ENCODE peak calls at places on chromosomes 1 and 21, in five cellular contexts. One of them, this sample, is unnamed.
A peak's percentile ranks its signal among the peaks of the same experiment; 100 is the strongest.

GRCh38 chr1:208929575-208929974 is 653.9 kb upstream of the CAMK1G start:
- DNase-seq in A549: no peak
- DNase-seq in DND-41: no peak
- DNase-seq in adrenal gland: no peak
- DNase-seq in SJSA1: no peak
- DNase-seq in this sample: no peak

GRCh38 chr1:202023033-202023433 is 12.6 kb downstream of the ELF3 start:
- DNase-seq in A549: no peak
- DNase-seq in DND-41: no peak
- DNase-seq in adrenal gland: no peak
- DNase-seq in SJSA1: no peak
- DNase-seq in this sample: peak; percentile 93

GRCh38 chr1:63635681-63636080 is 42.5 kb downstream of the PGM1 start:
- DNase-seq in A549: no peak
- DNase-seq in DND-41: no peak
- DNase-seq in adrenal gland: no peak
- DNase-seq in SJSA1: no peak
- DNase-seq in this sample: no peak

GRCh38 chr1:235069577-235070563 is 58.8 kb downstream of the TOMM20 start:
- DNase-seq in A549: peak; percentile 47
- DNase-seq in DND-41: no peak
- DNase-seq in adrenal gland: peak; percentile 88
- DNase-seq in SJSA1: peak; percentile 57
- DNase-seq in this sample: peak; percentile 87

GRCh38 chr1:204941415-204942338 is 71.0 kb downstream of the NFASC start:
- DNase-seq in A549: peak; percentile 52
- DNase-seq in DND-41: peak; percentile 55
- DNase-seq in adrenal gland: peak; percentile 79
- DNase-seq in SJSA1: peak; percentile 57
- DNase-seq in this sample: peak; percentile 68

GRCh38 chr1:151990856-151991198 is 2.8 kb downstream of the S100A10 start:
- DNase-seq in A549: no peak
- DNase-seq in DND-41: no peak
- DNase-seq in adrenal gland: peak; percentile 68
- DNase-seq in SJSA1: peak; percentile 86
- DNase-seq in this sample: peak; percentile 57

GRCh38 chr1:174021611-174022079 is 512 bp downstream of the RC3H1 start:
- DNase-seq in A549: no peak
- DNase-seq in DND-41: peak; percentile 63
- DNase-seq in adrenal gland: peak; percentile 59
- DNase-seq in SJSA1: peak; percentile 53
- DNase-seq in this sample: peak; percentile 66

GRCh38 chr1:30061292-30062204 is 661.8 kb downstream of the MATN1 start:
- DNase-seq in A549: no peak
- DNase-seq in DND-41: no peak
- DNase-seq in adrenal gland: no peak
- DNase-seq in SJSA1: no peak
- DNase-seq in this sample: no peak

GRCh38 chr1:20233394-20233793 is 47.1 kb upstream of the PLA2G2C start:
- DNase-seq in A549: no peak
- DNase-seq in DND-41: no peak
- DNase-seq in adrenal gland: no peak
- DNase-seq in SJSA1: no peak
- DNase-seq in this sample: no peak

GRCh38 chr1:41657679-41658078 is 173.2 kb upstream of the EDN2 start:
- DNase-seq in A549: no peak
- DNase-seq in DND-41: no peak
- DNase-seq in adrenal gland: no peak
- DNase-seq in SJSA1: no peak
- DNase-seq in this sample: no peak

GRCh38 chr21:39141502-39141901 is 41.7 kb downstream of the PSMG1 start:
- DNase-seq in A549: no peak
- DNase-seq in DND-41: no peak
- DNase-seq in adrenal gland: no peak
- DNase-seq in SJSA1: peak; percentile 75
- DNase-seq in this sample: no peak

GRCh38 chr1:12063141-12064072 is at the start of gene TNFRSF8:
- DNase-seq in A549: no peak
- DNase-seq in DND-41: peak; percentile 85
- DNase-seq in adrenal gland: no peak
- DNase-seq in SJSA1: no peak
- DNase-seq in this sample: no peak

GRCh38 chr1:93615201-93616150 is 66.2 kb downstream of the BCAR3 start:
- DNase-seq in A549: peak; percentile 48
- DNase-seq in DND-41: no peak
- DNase-seq in adrenal gland: no peak
- DNase-seq in SJSA1: peak; percentile 80
- DNase-seq in this sample: peak; percentile 74

GRCh38 chr1:29105822-29106221 is 17.9 kb downstream of the TMEM200B start:
- DNase-seq in A549: no peak
- DNase-seq in DND-41: no peak
- DNase-seq in adrenal gland: no peak
- DNase-seq in SJSA1: no peak
- DNase-seq in this sample: no peak

GRCh38 chr1:21647431-21648373 is 21.5 kb downstream of the RAP1GAP start:
- DNase-seq in A549: no peak
- DNase-seq in DND-41: peak; percentile 66
- DNase-seq in adrenal gland: peak; percentile 87
- DNase-seq in SJSA1: peak; percentile 77
- DNase-seq in this sample: no peak

GRCh38 chr1:228921473-228921872 is 186.2 kb downstream of the RHOU start:
- DNase-seq in A549: no peak
- DNase-seq in DND-41: no peak
- DNase-seq in adrenal gland: no peak
- DNase-seq in SJSA1: no peak
- DNase-seq in this sample: no peak

GRCh38 chr21:20698585-20698984 is 299.6 kb upstream of the NCAM2 start:
- DNase-seq in A549: no peak
- DNase-seq in DND-41: no peak
- DNase-seq in adrenal gland: no peak
- DNase-seq in SJSA1: no peak
- DNase-seq in this sample: no peak

GRCh38 chr1:15411593-15412487 is 2.2 kb downstream of the EFHD2 start:
- DNase-seq in A549: no peak
- DNase-seq in DND-41: peak; percentile 24
- DNase-seq in adrenal gland: peak; percentile 61
- DNase-seq in SJSA1: peak; percentile 97
- DNase-seq in this sample: peak; percentile 87

GRCh38 chr1:7680791-7681165 is 90.3 kb upstream of the VAMP3 start:
- DNase-seq in A549: no peak
- DNase-seq in DND-41: no peak
- DNase-seq in adrenal gland: no peak
- DNase-seq in SJSA1: no peak
- DNase-seq in this sample: peak; percentile 61

GRCh38 chr1:39927538-39927937 is 25.8 kb upstream of the MYCL start:
- DNase-seq in A549: no peak
- DNase-seq in DND-41: no peak
- DNase-seq in adrenal gland: no peak
- DNase-seq in SJSA1: no peak
- DNase-seq in this sample: no peak

GRCh38 chr21:39863111-39863510 is 4.1 kb upstream of the PCP4 start:
- DNase-seq in A549: no peak
- DNase-seq in DND-41: no peak
- DNase-seq in adrenal gland: no peak
- DNase-seq in SJSA1: no peak
- DNase-seq in this sample: no peak

GRCh38 chr1:184753608-184754478 is 815 bp downstream of the EDEM3 start:
- DNase-seq in A549: no peak
- DNase-seq in DND-41: peak; percentile 59
- DNase-seq in adrenal gland: peak; percentile 57
- DNase-seq in SJSA1: peak; percentile 48
- DNase-seq in this sample: peak; percentile 69

GRCh38 chr1:53619088-53619810 is 119.7 kb downstream of the GLIS1 start:
- DNase-seq in A549: no peak
- DNase-seq in DND-41: no peak
- DNase-seq in adrenal gland: peak; percentile 10
- DNase-seq in SJSA1: peak; percentile 29
- DNase-seq in this sample: no peak

GRCh38 chr1:35069746-35070145 is 9.4 kb upstream of the ZMYM1 start:
- DNase-seq in A549: no peak
- DNase-seq in DND-41: no peak
- DNase-seq in adrenal gland: no peak
- DNase-seq in SJSA1: no peak
- DNase-seq in this sample: no peak

GRCh38 chr1:246068113-246068512 is 439.0 kb downstream of the SMYD3 start:
- DNase-seq in A549: no peak
- DNase-seq in DND-41: no peak
- DNase-seq in adrenal gland: no peak
- DNase-seq in SJSA1: no peak
- DNase-seq in this sample: no peak

GRCh38 chr1:246067432-246068021 is 439.6 kb downstream of the SMYD3 start:
- DNase-seq in A549: no peak
- DNase-seq in DND-41: no peak
- DNase-seq in adrenal gland: no peak
- DNase-seq in SJSA1: peak; percentile 51
- DNase-seq in this sample: no peak

GRCh38 chr1:246072456-246072855 is 434.6 kb downstream of the SMYD3 start:
- DNase-seq in A549: no peak
- DNase-seq in DND-41: no peak
- DNase-seq in adrenal gland: no peak
- DNase-seq in SJSA1: no peak
- DNase-seq in this sample: no peak

GRCh38 chr1:246068619-246069509 is 438.2 kb downstream of the SMYD3 start:
- DNase-seq in A549: no peak
- DNase-seq in DND-41: no peak
- DNase-seq in adrenal gland: no peak
- DNase-seq in SJSA1: no peak
- DNase-seq in this sample: no peak

GRCh38 chr1:246069581-246069980 is 437.5 kb downstream of the SMYD3 start:
- DNase-seq in A549: no peak
- DNase-seq in DND-41: no peak
- DNase-seq in adrenal gland: no peak
- DNase-seq in SJSA1: no peak
- DNase-seq in this sample: no peak
- H3K4me1 ChIP-seq in A549: no peaks in the 10 kb centered on the region
- H3K4me1 ChIP-seq in DND-41: no peaks in the 10 kb centered on the region
- H3K4me1 ChIP-seq in adrenal gland: peaks cover 5% of the 10 kb centered on the region
- H3K4me1 ChIP-seq in SJSA1: peaks cover 15% of the 10 kb centered on the region
- H3K4me1 ChIP-seq in this sample: no peaks in the 10 kb centered on the region

DNA sequence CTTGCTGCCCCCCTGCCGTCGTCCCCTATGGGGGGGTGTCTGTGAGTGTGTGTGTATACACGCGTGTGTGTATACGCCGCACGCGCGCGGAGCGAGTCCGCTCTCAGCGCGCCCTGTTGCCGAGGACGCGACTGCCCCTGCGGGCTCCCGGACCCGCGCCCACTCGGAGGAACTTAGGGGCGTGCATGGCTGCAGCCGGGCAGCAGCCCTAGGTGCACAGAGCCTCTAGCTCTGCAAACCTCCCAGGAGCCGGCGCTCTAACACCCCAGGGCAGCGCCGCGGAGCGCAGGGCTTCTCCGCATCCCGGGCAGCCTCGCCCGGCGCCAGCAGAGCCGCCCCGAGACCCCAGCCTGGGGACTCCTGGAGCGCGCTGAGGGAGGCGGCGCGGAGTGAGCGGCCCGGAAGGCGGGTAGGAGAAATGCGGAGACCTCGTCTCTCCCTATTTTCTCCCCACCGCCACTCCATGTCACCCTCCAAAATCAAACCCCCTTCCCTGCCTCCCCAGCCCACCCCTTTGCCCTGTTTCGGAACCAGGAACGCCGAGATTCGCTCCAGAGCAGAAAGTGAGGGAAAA is 574 bp downstream of the ITPKB start:
- DNase-seq in A549: no peak
- DNase-seq in DND-41: peak; percentile 60
- DNase-seq in adrenal gland: peak; percentile 23
- DNase-seq in SJSA1: peak; percentile 53
- DNase-seq in this sample: peak; percentile 63
- H3K4me1 ChIP-seq in A549: peaks cover 5% of the 10 kb centered on the region
- H3K4me1 ChIP-seq in DND-41: peaks cover 54% of the 10 kb centered on the region
- H3K4me1 ChIP-seq in adrenal gland: no peaks in the 10 kb centered on the region
- H3K4me1 ChIP-seq in SJSA1: peaks cover 15% of the 10 kb centered on the region
- H3K4me1 ChIP-seq in this sample: peaks cover 25% of the 10 kb centered on the region

GRCh38 chr1:194930132-194930531 is 1678.1 kb downstream of the KCNT2 start:
- DNase-seq in A549: no peak
- DNase-seq in DND-41: no peak
- DNase-seq in adrenal gland: no peak
- DNase-seq in SJSA1: no peak
- DNase-seq in this sample: no peak

GRCh38 chr1:194931166-194931565 is 1677.1 kb downstream of the KCNT2 start:
- DNase-seq in A549: no peak
- DNase-seq in DND-41: no peak
- DNase-seq in adrenal gland: no peak
- DNase-seq in SJSA1: no peak
- DNase-seq in this sample: no peak

GRCh38 chr1:194929376-194929775 is 1678.9 kb downstream of the KCNT2 start:
- DNase-seq in A549: no peak
- DNase-seq in DND-41: no peak
- DNase-seq in adrenal gland: no peak
- DNase-seq in SJSA1: no peak
- DNase-seq in this sample: no peak
- H3K4me1 ChIP-seq in A549: no peaks in the 10 kb centered on the region
- H3K4me1 ChIP-seq in DND-41: no peaks in the 10 kb centered on the region
- H3K4me1 ChIP-seq in adrenal gland: no peaks in the 10 kb centered on the region
- H3K4me1 ChIP-seq in SJSA1: no peaks in the 10 kb centered on the region
- H3K4me1 ChIP-seq in this sample: no peaks in the 10 kb centered on the region

GRCh38 chr1:2239384-2239985 is 11.4 kb downstream of the SKI start:
- DNase-seq in A549: no peak
- DNase-seq in DND-41: no peak
- DNase-seq in adrenal gland: peak; percentile 25
- DNase-seq in SJSA1: no peak
- DNase-seq in this sample: no peak
- H3K4me1 ChIP-seq in A549: peaks cover 24% of the 10 kb centered on the region
- H3K4me1 ChIP-seq in DND-41: no peaks in the 10 kb centered on the region
- H3K4me1 ChIP-seq in adrenal gland: peaks cover 42% of the 10 kb centered on the region
- H3K4me1 ChIP-seq in SJSA1: peaks cover 2% of the 10 kb centered on the region
- H3K4me1 ChIP-seq in this sample: peaks cover 35% of the 10 kb centered on the region

DNA sequence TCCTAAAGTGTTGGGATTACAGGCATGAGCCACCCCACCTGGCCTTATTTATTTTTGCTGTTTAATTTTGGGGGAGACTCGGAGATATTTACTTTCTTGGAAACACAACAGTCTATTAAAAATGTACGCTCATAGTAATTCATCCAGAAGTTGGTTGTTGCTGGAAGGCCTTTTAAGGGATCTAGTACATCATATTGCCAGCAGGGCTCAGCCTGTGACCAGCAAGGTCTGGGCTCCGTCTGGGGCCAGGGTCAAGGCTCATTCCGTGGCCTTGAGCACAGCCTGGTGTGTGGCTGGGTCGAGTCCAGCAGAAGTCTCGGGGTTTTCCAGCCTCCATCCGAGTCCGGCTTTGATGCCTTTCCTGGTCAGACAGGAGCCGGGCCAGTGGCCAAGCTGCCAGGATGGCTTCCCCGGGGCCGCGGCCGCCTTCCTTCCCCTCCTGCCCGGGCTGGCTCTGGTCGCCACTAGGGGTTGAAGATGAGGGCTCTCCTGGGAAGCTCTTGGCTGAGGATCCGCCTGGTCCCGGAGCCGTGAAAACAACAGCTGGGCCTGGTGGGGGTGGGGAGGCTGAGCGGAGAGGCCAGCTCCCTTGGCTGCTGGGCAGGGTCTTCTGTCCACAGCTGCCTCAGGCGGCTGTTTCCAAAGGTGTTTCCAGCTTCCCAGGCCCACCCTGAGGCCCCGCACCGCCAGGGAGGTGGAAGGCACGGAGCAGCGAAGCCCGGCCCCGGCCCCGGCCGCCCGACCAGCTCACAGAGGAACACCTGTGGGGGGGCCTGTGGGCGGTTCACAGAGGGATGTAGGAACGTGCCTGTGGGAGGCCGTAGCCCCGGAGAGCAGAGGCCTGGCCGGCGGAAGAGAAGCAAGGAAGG is 5.1 kb upstream of the VWA1 start:
- DNase-seq in A549: no peak
- DNase-seq in DND-41: no peak
- DNase-seq in adrenal gland: peak; percentile 88
- DNase-seq in SJSA1: peak; percentile 43
- DNase-seq in this sample: peak; percentile 63
- H3K4me1 ChIP-seq in A549: peaks cover 40% of the 10 kb centered on the region
- H3K4me1 ChIP-seq in DND-41: peaks cover 6% of the 10 kb centered on the region
- H3K4me1 ChIP-seq in adrenal gland: peaks cover 27% of the 10 kb centered on the region
- H3K4me1 ChIP-seq in SJSA1: peaks cover 4% of the 10 kb centered on the region
- H3K4me1 ChIP-seq in this sample: peaks cover 23% of the 10 kb centered on the region

This sample was measured in Peyer's patch.